ENCODE peak calls at places on chromosomes 11 and 22, in seven cellular contexts. G, H, F, W, C, Q and L are unnamed samples.

GRCh38 chr11:2968501-2968900 is 23.6 kb downstream of the NAP1L4 start:
- DNase-seq in G (no peak), H (no peak), F (no peak), W (no peak), C (no peak), Q (no peak), L (no peak)

GRCh38 chr11:1202776-1203504 is 19.9 kb upstream of the MUC5B start:
- DNase-seq in G (peak; percentile 19), H (peak; percentile 67), F (peak; percentile 74), W (peak; percentile 66), C (peak; percentile 98), Q (no peak), L (peak; percentile 88)

GRCh38 chr11:83521647-83522596 is 235.8 kb upstream of the CCDC90B start:
- DNase-seq in G (no peak), H (peak; percentile 2), F (no peak), W (no peak), C (no peak), Q (no peak), L (no peak)

GRCh38 chr11:44095506-44096359 is at the start of gene EXT2:
- DNase-seq in G (peak; percentile 88), H (peak; percentile 91), F (peak; percentile 94), W (peak; percentile 94), C (peak; percentile 89), Q (peak; percentile 72), L (peak; percentile 96)

GRCh38 chr22:44661659-44662569 is 40.1 kb upstream of the PRR5 start:
- DNase-seq in G (no peak), H (no peak), F (peak; percentile 37), W (peak; percentile 37), C (no peak), Q (no peak), L (no peak)

GRCh38 chr11:69153661-69154060 is 2.1 kb upstream of the SMIM38 start:
- DNase-seq in G (peak; percentile 39), H (peak; percentile 39), F (no peak), W (no peak), C (no peak), Q (no peak), L (no peak)

GRCh38 chr11:61632096-61632495 is 48.1 kb upstream of the DAGLA start:
- DNase-seq in G (no peak), H (no peak), F (no peak), W (no peak), C (no peak), Q (no peak), L (no peak)

GRCh38 chr11:118911880-118912741 is 13.6 kb downstream of the BCL9L start:
- DNase-seq in G (peak; percentile 82), H (peak; percentile 94), F (no peak), W (peak; percentile 97), C (no peak), Q (peak; percentile 87), L (no peak)

GRCh38 chr11:90148900-90149299 is 14.4 kb downstream of the NAALAD2 start:
- DNase-seq in G (no peak), H (no peak), F (no peak), W (no peak), C (no peak), Q (no peak), L (no peak)

GRCh38 chr22:37750596-37751162 is 53.8 kb downstream of the TRIOBP start:
- DNase-seq in G (no peak), H (no peak), F (no peak), W (no peak), C (no peak), Q (no peak), L (no peak)
- TF ChIP-seq POLR2A in G (no peak), H (no peak), F (no peak), W (no peak), C (no peak), Q (no peak), L (no peak)

DNA sequence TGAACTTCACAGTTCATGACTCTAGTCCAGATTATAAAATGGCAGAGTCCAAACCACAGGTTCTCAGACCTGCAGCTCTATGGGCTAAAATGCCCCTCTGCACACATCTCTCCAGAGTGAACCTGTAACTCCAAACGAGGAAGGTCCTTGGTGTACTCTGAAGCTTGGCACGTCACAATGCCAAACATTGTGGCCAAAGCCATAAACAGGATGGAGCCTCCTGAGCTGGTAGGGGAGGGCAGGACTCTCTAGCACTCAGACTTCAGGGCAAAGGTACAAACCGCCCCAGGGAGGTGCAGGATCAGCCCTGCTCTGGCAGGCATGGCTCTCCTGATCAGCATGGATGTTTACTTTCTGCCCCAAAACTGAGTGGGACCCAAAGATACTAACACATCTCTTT is 2.3 kb downstream of the SCUBE2 start:
- DNase-seq in G (no peak), H (no peak), F (no peak), W (no peak), C (no peak), Q (no peak), L (no peak)
- TF ChIP-seq POLR2A in G (no peak), H (no peak), F (no peak), W (no peak), C (no peak), Q (no peak), L (no peak)

GRCh38 chr11:21561589-21561988 is 631.3 kb upstream of the ANO5 start:
- DNase-seq in G (no peak), H (no peak), F (no peak), W (no peak), C (no peak), Q (no peak), L (no peak)
- TF ChIP-seq POLR2A in G (no peak), H (no peak), F (no peak), W (no peak), C (no peak), Q (no peak), L (no peak)

GRCh38 chr11:113773416-113774173 is at the start of gene ZW10:
- DNase-seq in G (peak; percentile 98), H (peak; percentile 97), F (peak; percentile 97), W (peak; percentile 98), C (peak; percentile 72), Q (peak; percentile 96), L (peak; percentile 65)
- TF ChIP-seq POLR2A in G (no peak), H (peak; percentile 86), F (peak; percentile 38), W (peak; percentile 16), C (peak; percentile 72), Q (no peak), L (peak; percentile 76)